ENCODE peak calls at places on chromosomes 5 and 9, in five cellular contexts. L, K, Z, X and O are unnamed samples.

GRCh38 chr5:140480310-140481014 is 67.0 kb upstream of the EIF4EBP3 start:
- DNase-seq in Z (peak), K (no peak), X (peak), L (no peak), O (no peak)

GRCh38 chr9:104301770-104302169 is 202.3 kb upstream of the OR13F1 start:
- DNase-seq in X (no peak), Z (no peak), K (no peak), L (no peak), O (no peak)

GRCh38 chr5:157528036-157528632 is 47.4 kb downstream of the ADAM19 start:
- DNase-seq in L (no peak), X (peak), Z (no peak), K (no peak), O (no peak)

GRCh38 chr9:134066923-134067851 is 639 bp downstream of the BRD3 start:
- DNase-seq in Z (peak), K (no peak), L (no peak), X (peak), O (no peak)

GRCh38 chr5:150636391-150637244 is 3.8 kb upstream of the SYNPO start:
- DNase-seq in X (peak), L (no peak), K (peak), Z (peak), O (no peak)

GRCh38 chr9:14768561-14769234 is 46.2 kb upstream of the CER1 start:
- DNase-seq in K (no peak), Z (peak), X (peak), L (no peak), O (peak)

GRCh38 chr5:51380603-51381207 is 2.5 kb upstream of the ISL1 start:
- DNase-seq in K (peak), X (no peak), L (no peak), Z (peak), O (no peak)

GRCh38 chr5:8606231-8606630 is 737.3 kb downstream of the MTRR start:
- DNase-seq in Z (no peak), K (no peak), L (no peak), X (no peak), O (no peak)

GRCh38 chr5:18112066-18112465 is 477.8 kb downstream of the TAF11L14 start:
- DNase-seq in Z (no peak), K (no peak), L (no peak), X (no peak), O (no peak)

GRCh38 chr9:81999806-82000205 is 11.2 kb downstream of the SPATA31D1 start:
- DNase-seq in L (no peak), K (no peak), X (no peak), Z (peak), O (no peak)

GRCh38 chr9:86408121-86408520 is 53.9 kb upstream of the TUT7 start:
- DNase-seq in L (no peak), K (no peak), X (peak), Z (peak), O (no peak)

GRCh38 chr5:40220260-40220659 is 459.5 kb upstream of the PTGER4 start:
- DNase-seq in X (no peak), K (no peak), Z (no peak), L (no peak), O (no peak)

GRCh38 chr5:98514106-98514665 is 259.3 kb upstream of the RGMB start:
- DNase-seq in Z (no peak), L (no peak), K (no peak), X (no peak), O (no peak)

GRCh38 chr5:27516437-27516836 is 478.1 kb upstream of the CDH9 start:
- DNase-seq in K (no peak), Z (no peak), X (no peak), L (no peak), O (no peak)

GRCh38 chr5:142280066-142281011 is 44.5 kb downstream of the SPRY4 start:
- DNase-seq in K (no peak), Z (peak), L (peak), X (peak), O (no peak)

GRCh38 chr5:160165137-160166068 is 46.2 kb upstream of the PWWP2A start:
- DNase-seq in L (peak), Z (peak), X (peak), K (peak), O (no peak)

GRCh38 chr9:88811511-88811910 is 179.8 kb upstream of the S1PR3 start:
- DNase-seq in X (no peak), L (no peak), Z (no peak), K (no peak), O (no peak)

GRCh38 chr5:154369682-154370081 is 76.1 kb upstream of the SAP30L start:
- DNase-seq in X (no peak), L (no peak), K (no peak), Z (no peak), O (no peak)

GRCh38 chr9:93196095-93197055 is 12.4 kb downstream of the WNK2 start:
- DNase-seq in X (no peak), K (no peak), L (no peak), Z (no peak), O (no peak)

GRCh38 chr9:72290311-72290710 is 74.7 kb downstream of the ZFAND5 start:
- DNase-seq in K (no peak), Z (no peak), X (no peak), L (no peak), O (no peak)

GRCh38 chr5:64180661-64181343 is 15.2 kb downstream of the RNF180 start:
- DNase-seq in X (peak), K (no peak), Z (peak), L (no peak), O (no peak)

GRCh38 chr5:6399978-6400910 is 21.9 kb upstream of the MED10 start:
- DNase-seq in L (peak), Z (peak), K (no peak), X (peak), O (no peak)

GRCh38 chr5:150058480-150059126 is 27.8 kb downstream of the CSF1R start:
- DNase-seq in Z (peak), X (peak), K (no peak), L (no peak), O (no peak)

GRCh38 chr5:119323630-119324000 is 32.2 kb upstream of the TNFAIP8 start:
- DNase-seq in K (no peak), X (peak), Z (peak), L (no peak), O (no peak)

GRCh38 chr5:68793074-68793473 is 300.7 kb upstream of the SLC30A5 start:
- DNase-seq in Z (no peak), L (no peak), K (no peak), X (no peak), O (no peak)

GRCh38 chr9:133477992-133478850 is 678 bp downstream of the SLC2A6 start:
- DNase-seq in Z (peak), X (peak), K (no peak), L (no peak), O (peak)

GRCh38 chr9:111110805-111111204 is 72.5 kb upstream of the LPAR1 start:
- DNase-seq in X (no peak), K (no peak), Z (no peak), L (no peak), O (no peak)

GRCh38 chr9:31588010-31588409 is 796.4 kb upstream of the ACO1 start:
- DNase-seq in K (no peak), L (no peak), Z (no peak), X (no peak), O (no peak)

GRCh38 chr9:31590091-31590490 is 794.4 kb upstream of the ACO1 start:
- DNase-seq in K (no peak), L (no peak), Z (peak), X (peak), O (no peak)

GRCh38 chr9:31585158-31585557 is 799.3 kb upstream of the ACO1 start:
- DNase-seq in L (no peak), K (no peak), Z (no peak), X (no peak), O (no peak)

GRCh38 chr9:31588756-31589155 is 795.7 kb upstream of the ACO1 start:
- DNase-seq in Z (no peak), L (no peak), X (no peak), K (no peak), O (no peak)

GRCh38 chr9:31587176-31587575 is 797.3 kb upstream of the ACO1 start:
- DNase-seq in K (no peak), L (no peak), Z (no peak), X (no peak), O (no peak)
- TF ChIP-seq CTCF in K (no peak), L (no peak), Z (no peak), X (no peak), O (no peak)

DNA sequence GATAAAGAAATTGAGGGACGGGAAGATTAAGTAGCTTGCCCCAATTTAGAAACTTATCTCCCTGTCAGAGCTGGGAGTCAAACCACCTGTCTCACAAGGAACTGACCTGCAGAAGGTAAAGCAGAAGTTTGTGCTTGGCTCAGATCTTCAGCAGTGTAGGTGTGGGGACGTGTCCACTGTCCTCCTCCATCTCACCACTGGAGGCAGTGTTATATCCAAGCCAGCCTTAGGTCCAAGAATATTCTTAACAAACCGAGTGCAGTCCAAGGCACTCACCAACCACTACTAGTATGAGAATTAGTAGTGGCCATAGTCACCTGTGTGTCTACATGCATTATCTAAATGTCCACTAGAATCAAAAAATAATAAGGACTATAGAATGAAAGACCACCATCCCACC is 86.3 kb upstream of the IRX1 start:
- DNase-seq in X (no peak), Z (no peak), L (no peak), K (no peak), O (no peak)
- TF ChIP-seq CTCF in X (no peak), Z (no peak), L (peak), K (no peak), O (no peak)

GRCh38 chr9:122445155-122445749 is 32.5 kb downstream of the OR1J1 start:
- DNase-seq in L (no peak), X (peak), Z (peak), K (no peak), O (no peak)
- TF ChIP-seq CTCF in L (no peak), X (no peak), Z (peak), K (no peak), O (no peak)

GRCh38 chr5:132492386-132492785 is 1.8 kb upstream of the IRF1 start:
- DNase-seq in Z (no peak), L (no peak), X (no peak), K (no peak), O (no peak)

GRCh38 chr5:132491368-132492364 is 1.1 kb upstream of the IRF1 start:
- DNase-seq in L (peak), K (no peak), Z (no peak), X (no peak), O (peak)

GRCh38 chr5:132489051-132489770 is 1.4 kb downstream of the IRF1 start:
- DNase-seq in K (no peak), Z (no peak), L (peak), X (no peak), O (no peak)

GRCh38 chr5:132489871-132490483 is 596 bp downstream of the IRF1 start:
- DNase-seq in L (peak), X (peak), K (no peak), Z (peak), O (peak)

GRCh38 chr5:132490484-132491367 is at the start of gene IRF1:
- DNase-seq in Z (peak), X (peak), K (peak), L (peak), O (peak)
- TF ChIP-seq CTCF in Z (no peak), X (no peak), K (no peak), L (no peak), O (peak)

GRCh38 chr9:94936411-94936810 is 209.9 kb downstream of the AOPEP start:
- DNase-seq in K (no peak), Z (peak), X (peak), L (no peak), O (no peak)

GRCh38 chr9:94934816-94935328 is 208.4 kb downstream of the AOPEP start:
- DNase-seq in Z (no peak), L (no peak), X (no peak), K (no peak), O (no peak)

GRCh38 chr9:94933429-94933828 is 206.9 kb downstream of the AOPEP start:
- DNase-seq in Z (no peak), L (no peak), K (no peak), X (no peak), O (no peak)

GRCh38 chr9:94937214-94937903 is 210.9 kb downstream of the AOPEP start:
- DNase-seq in X (peak), L (no peak), K (no peak), Z (peak), O (no peak)

DNA sequence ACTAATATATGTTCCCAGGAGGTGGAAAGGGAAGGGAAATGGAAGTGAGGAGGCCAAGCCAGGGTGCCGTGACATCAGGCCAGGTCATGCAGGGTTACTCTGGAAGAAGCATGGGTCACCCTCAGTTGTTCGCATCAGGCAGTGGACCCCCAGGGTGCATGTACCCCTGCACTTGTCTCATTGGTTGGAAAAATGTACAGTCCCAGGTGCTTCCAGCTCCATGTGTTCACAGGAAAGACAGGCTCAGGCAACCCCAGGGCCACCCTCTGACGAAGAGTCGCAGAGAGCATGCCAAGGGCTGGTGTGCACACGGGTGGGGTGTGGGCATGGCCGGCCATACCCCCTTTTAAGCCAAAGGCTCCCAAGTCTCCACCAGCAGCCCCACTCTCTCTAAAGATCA is 208.9 kb downstream of the AOPEP start:
- DNase-seq in Z (no peak), X (no peak), K (no peak), L (no peak), O (no peak)
- TF ChIP-seq CTCF in Z (no peak), X (no peak), K (no peak), L (no peak), O (no peak)

DNA sequence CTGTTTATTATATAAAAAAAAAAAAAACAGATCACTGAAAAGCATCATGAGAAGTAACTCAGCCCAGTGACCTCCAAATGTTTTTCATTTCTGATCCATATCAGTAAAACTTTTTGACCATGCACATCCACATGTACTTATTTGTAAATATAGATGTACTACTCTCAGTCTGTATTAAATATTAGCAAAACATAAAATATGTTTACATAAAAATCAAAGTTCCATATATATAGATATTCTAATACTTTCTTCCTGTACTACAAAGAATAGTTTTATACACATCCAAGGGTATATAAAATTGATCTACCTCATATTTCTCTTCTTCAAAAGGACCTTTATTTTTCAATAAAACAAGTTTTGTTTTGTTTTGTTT is 309.1 kb downstream of the RAB3C start:
- DNase-seq in L (no peak), X (no peak), Z (no peak), K (no peak), O (no peak)
- TF ChIP-seq CTCF in L (peak), X (no peak), Z (no peak), K (no peak), O (no peak)

GRCh38 chr5:132281856-132282614 is 12.2 kb upstream of the SLC22A4 start:
- DNase-seq in Z (no peak), K (no peak), X (no peak), L (peak), O (no peak)
- TF ChIP-seq CTCF in Z (no peak), K (no peak), X (no peak), L (no peak), O (no peak)